ENCODE peak calls at places on chromosomes 7 and 10, in five cellular contexts. Q, B, I, E and L are unnamed samples.

GRCh38 chr7:108653526-108653925 is 83.9 kb downstream of the DNAJB9 start:
- DNase-seq in Q (no peak), I (no peak), B (no peak), E (no peak), L (no peak)

GRCh38 chr7:54932818-54933543 is 85.8 kb upstream of the EGFR start:
- DNase-seq in Q (peak), I (no peak), B (peak), E (peak), L (no peak)

GRCh38 chr10:79070091-79070610 is 1.4 kb downstream of the ZMIZ1 start:
- DNase-seq in B (no peak), I (no peak), Q (no peak), E (peak), L (peak)

GRCh38 chr10:103451091-103451801 is 924 bp downstream of the CALHM2 start:
- DNase-seq in E (peak), B (peak), I (no peak), Q (no peak), L (peak)

GRCh38 chr10:132109341-132110072 is 43.8 kb downstream of the JAKMIP3 start:
- DNase-seq in E (no peak), I (no peak), B (no peak), Q (peak), L (no peak)

GRCh38 chr7:51224811-51225581 is 91.6 kb downstream of the COBL start:
- DNase-seq in Q (no peak), B (peak), E (no peak), I (no peak), L (peak)

GRCh38 chr10:126908225-126908624 is 3.0 kb downstream of the DOCK1 start:
- DNase-seq in B (no peak), E (no peak), I (no peak), Q (no peak), L (no peak)

GRCh38 chr10:60254776-60255175 is 134.9 kb downstream of the ANK3 start:
- DNase-seq in E (no peak), I (no peak), B (no peak), Q (no peak), L (no peak)

GRCh38 chr7:149598721-149599308 is 101.2 kb upstream of the ZNF746 start:
- DNase-seq in Q (peak), E (peak), I (no peak), B (peak), L (peak)

GRCh38 chr10:58582045-58582444 is 69.4 kb downstream of the BICC1 start:
- DNase-seq in E (no peak), Q (peak), B (no peak), I (no peak), L (no peak)

GRCh38 chr7:142372727-142373126 is 114.9 kb upstream of the PRSS58 start:
- DNase-seq in B (no peak), Q (no peak), I (no peak), E (no peak), L (no peak)

GRCh38 chr10:125633517-125633999 is 49.4 kb downstream of the TEX36 start:
- DNase-seq in E (no peak), I (no peak), Q (no peak), B (no peak), L (no peak)

GRCh38 chr10:30783939-30784500 is 154.5 kb upstream of the LYZL2 start:
- DNase-seq in B (peak), Q (peak), I (peak), E (peak), L (peak)

GRCh38 chr10:101725843-101726242 is 30.9 kb upstream of the FBXW4 start:
- DNase-seq in I (no peak), Q (no peak), E (no peak), B (no peak), L (peak)

GRCh38 chr7:70380315-70381027 is 751.5 kb upstream of the GALNT17 start:
- DNase-seq in I (no peak), E (peak), B (no peak), Q (no peak), L (no peak)

GRCh38 chr7:34662058-34662457 is 4.0 kb downstream of the NPSR1 start:
- DNase-seq in B (no peak), E (no peak), I (no peak), Q (no peak), L (no peak)

GRCh38 chr10:24951201-24952145 is 933 bp downstream of the PRTFDC1 start:
- DNase-seq in Q (no peak), E (peak), I (no peak), B (peak), L (peak)

GRCh38 chr7:91596287-91596686 is 284.2 kb downstream of the MTERF1 start:
- DNase-seq in Q (no peak), I (no peak), E (no peak), B (no peak), L (no peak)

GRCh38 chr7:5452937-5453540 is 29.4 kb upstream of the TNRC18 start:
- DNase-seq in I (no peak), Q (peak), E (peak), B (no peak), L (peak)

GRCh38 chr10:72322280-72323058 is 32.2 kb downstream of the DNAJB12 start:
- DNase-seq in B (no peak), I (no peak), Q (no peak), E (no peak), L (no peak)

GRCh38 chr10:97001183-97001991 is 169.3 kb downstream of the LCOR start:
- DNase-seq in Q (no peak), E (no peak), B (no peak), I (no peak), L (no peak)

GRCh38 chr10:69875856-69876255 is 74.2 kb downstream of the COL13A1 start:
- DNase-seq in I (no peak), E (no peak), Q (no peak), B (no peak), L (no peak)

GRCh38 chr7:41238851-41239331 is 464.0 kb downstream of the INHBA start:
- DNase-seq in B (no peak), I (no peak), Q (peak), E (no peak), L (no peak)

GRCh38 chr10:98403812-98404504 is 11.0 kb downstream of the PYROXD2 start:
- DNase-seq in I (no peak), B (no peak), E (no peak), Q (peak), L (no peak)

GRCh38 chr10:107481224-107481623 is 316.7 kb upstream of the SORCS1 start:
- DNase-seq in I (no peak), B (no peak), Q (no peak), E (no peak), L (no peak)

GRCh38 chr10:124994573-124995473 is 52.9 kb downstream of the ZRANB1 start:
- DNase-seq in I (no peak), Q (no peak), B (no peak), E (no peak), L (no peak)

GRCh38 chr7:107262857-107263256 is 94.1 kb downstream of the HBP1 start:
- DNase-seq in Q (peak), E (no peak), B (no peak), I (no peak), L (no peak)

GRCh38 chr10:13121500-13121854 is 21.5 kb downstream of the OPTN start:
- DNase-seq in Q (no peak), E (no peak), B (no peak), I (no peak), L (no peak)

GRCh38 chr10:96863922-96864543 is 31.9 kb downstream of the LCOR start:
- DNase-seq in B (peak), I (peak), E (no peak), Q (peak), L (peak)

GRCh38 chr7:151631149-151631967 is 111.7 kb upstream of the RHEB start:
- DNase-seq in E (no peak), B (peak), Q (no peak), I (peak), L (peak)

GRCh38 chr7:133568544-133568943 is 315.7 kb downstream of the EXOC4 start:
- DNase-seq in I (no peak), E (no peak), B (no peak), Q (peak), L (no peak)

GRCh38 chr10:69835875-69836727 is 34.4 kb downstream of the COL13A1 start:
- DNase-seq in I (no peak), B (no peak), Q (no peak), E (peak), L (no peak)

GRCh38 chr7:41693150-41693997 is 9.5 kb downstream of the INHBA start:
- DNase-seq in B (no peak), I (no peak), Q (peak), E (peak), L (no peak)

GRCh38 chr10:85458274-85458673 is 908.3 kb downstream of the GRID1 start:
- DNase-seq in B (no peak), E (peak), I (no peak), Q (no peak), L (no peak)
- TF ChIP-seq RCOR1 in B (no peak), E (no peak), I (no peak), Q (no peak), L (no peak)

DNA sequence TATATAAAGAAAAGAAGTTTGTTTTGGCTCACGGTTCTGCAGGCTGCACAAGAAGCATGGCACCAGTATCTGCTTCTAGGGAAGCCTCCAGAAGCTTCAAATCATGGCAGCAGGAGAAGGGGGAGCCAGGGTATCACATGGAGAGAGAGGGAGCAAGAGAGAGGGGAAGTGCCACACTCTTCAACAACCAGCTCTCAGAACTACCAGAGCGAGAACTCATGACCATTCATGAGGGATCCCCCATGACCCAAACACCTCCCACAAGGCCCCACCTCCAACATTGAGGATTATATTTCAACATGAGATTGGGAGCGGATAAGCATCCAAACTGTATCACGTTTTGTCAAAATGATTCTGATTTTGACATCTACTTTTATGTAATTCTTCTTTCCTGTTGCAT is 38.5 kb downstream of the CREM start:
- DNase-seq in Q (no peak), I (no peak), B (no peak), E (no peak), L (no peak)
- TF ChIP-seq RCOR1 in Q (no peak), I (no peak), B (no peak), E (no peak), L (no peak)

DNA sequence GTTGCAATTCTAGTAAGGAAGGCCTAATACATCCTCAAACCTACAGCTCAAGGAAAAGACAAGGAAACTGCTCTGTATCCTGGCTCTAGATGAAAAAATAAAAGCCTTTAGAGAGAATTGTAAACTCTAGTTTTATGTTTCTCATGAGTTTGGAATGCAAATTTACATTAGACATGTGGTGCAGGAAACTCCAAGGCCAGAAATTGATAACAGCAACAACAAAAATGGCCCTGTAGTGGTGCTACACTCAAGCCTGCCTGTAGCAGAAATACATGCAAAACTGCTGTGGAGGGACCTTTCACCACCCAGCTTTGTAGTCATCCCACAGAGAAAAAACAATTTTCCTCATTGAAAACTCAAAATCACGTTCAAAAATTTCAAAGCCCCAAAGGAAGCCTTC is 546.7 kb upstream of the LRRN3 start:
- DNase-seq in Q (peak), B (no peak), I (no peak), E (no peak), L (no peak)
- TF ChIP-seq RCOR1 in Q (no peak), B (no peak), I (no peak), E (no peak), L (no peak)

GRCh38 chr10:48517911-48518321 is 87.0 kb downstream of the ARHGAP22 start:
- DNase-seq in Q (no peak), E (no peak), B (no peak), I (no peak), L (no peak)

GRCh38 chr10:48516878-48517277 is 88.0 kb downstream of the ARHGAP22 start:
- DNase-seq in I (no peak), B (no peak), E (no peak), Q (no peak), L (no peak)

GRCh38 chr10:48518412-48518811 is 86.5 kb downstream of the ARHGAP22 start:
- DNase-seq in I (no peak), Q (no peak), B (no peak), E (no peak), L (no peak)

GRCh38 chr10:48518926-48519730 is 85.7 kb downstream of the ARHGAP22 start:
- DNase-seq in B (no peak), E (no peak), Q (no peak), I (no peak), L (no peak)

DNA sequence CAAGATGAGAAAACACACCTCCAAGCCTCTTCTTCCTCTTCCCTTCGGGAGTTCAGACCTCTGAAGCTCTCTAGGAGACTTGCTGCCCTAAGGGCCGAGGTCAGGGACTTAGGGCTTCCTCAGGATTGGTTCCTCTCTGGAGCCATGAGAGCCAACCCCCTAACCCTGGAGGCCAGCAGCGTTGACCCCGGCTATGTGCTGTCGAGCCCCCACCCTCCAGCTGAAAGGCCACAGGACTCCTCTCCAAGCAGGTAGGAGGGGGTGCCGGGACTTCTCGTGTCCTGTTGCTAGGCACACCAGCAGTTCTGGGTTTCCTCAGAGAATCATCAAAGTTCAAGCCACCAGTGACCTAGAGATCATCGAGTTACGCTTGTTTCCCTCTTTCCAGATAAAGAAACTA is 87.4 kb downstream of the ARHGAP22 start:
- DNase-seq in Q (no peak), E (no peak), I (no peak), B (no peak), L (no peak)
- TF ChIP-seq RCOR1 in Q (no peak), E (no peak), I (no peak), B (no peak), L (no peak)

GRCh38 chr10:5655003-5655600 is 11.3 kb downstream of the ASB13 start:
- DNase-seq in E (no peak), Q (no peak), I (no peak), B (no peak), L (no peak)
- TF ChIP-seq RCOR1 in E (no peak), Q (no peak), I (no peak), B (no peak), L (no peak)

DNA sequence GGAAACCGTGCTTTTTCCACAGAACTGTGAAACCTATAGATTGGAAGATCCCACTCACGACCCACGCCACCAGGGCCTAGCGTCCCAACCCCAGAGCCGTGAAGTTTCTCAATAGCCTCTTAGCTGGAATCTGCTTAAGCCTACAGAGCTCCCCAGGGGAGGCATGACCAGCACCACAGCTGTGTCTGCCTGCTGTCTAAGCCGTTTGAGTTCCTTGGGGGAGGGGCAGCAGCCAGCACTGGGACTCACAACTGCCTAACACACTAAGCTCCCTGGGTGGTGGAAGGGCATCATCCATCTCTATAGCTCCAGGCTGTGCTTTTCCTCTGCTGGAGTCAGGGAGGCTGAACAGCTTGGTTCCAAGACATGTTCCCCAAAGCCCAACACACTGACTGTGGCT is 26.0 kb upstream of the TMEM140 start:
- DNase-seq in B (no peak), I (no peak), Q (no peak), E (no peak), L (no peak)
- TF ChIP-seq RCOR1 in B (no peak), I (no peak), Q (no peak), E (no peak), L (no peak)